ENCODE peak calls at places on chromosomes 1 and 21, in ten cellular contexts. Y is prostate gland, S is tibial artery, P is psoas muscle, U is OCI-LY7, Q is mammary epithelial cell, D is Karpas-422, E is mucosa of descending colon, V is lower lobe of right lung, R is uterus. B is an unnamed sample. For H3K36me3, the result is how much of the 10 kb centered on the place peaks cover.

GRCh38 chr1:177490240-177490639 is 319.5 kb downstream of the BRINP2 start:
- DNase-seq in V (no peak), Q (no peak), D (no peak), P (no peak), Y (no peak), R (no peak), E (no peak), S (no peak), U (no peak), B (no peak)

GRCh38 chr1:208369658-208370057 is 125.5 kb upstream of the PLXNA2 start:
- DNase-seq in V (no peak), D (no peak), E (no peak), Q (no peak), U (no peak), Y (no peak), S (no peak), R (no peak), P (no peak), B (no peak)

GRCh38 chr1:226649780-226650179 is 89.3 kb downstream of the ITPKB start:
- DNase-seq in S (no peak), V (peak), Y (no peak), D (peak), P (peak), U (peak), Q (no peak), E (no peak), R (no peak), B (no peak)

GRCh38 chr1:67190410-67190809 is 24.2 kb downstream of the IL23R start:
- DNase-seq in E (no peak), D (no peak), V (no peak), Y (no peak), R (no peak), S (no peak), Q (no peak), P (no peak), U (no peak), B (no peak)

GRCh38 chr1:150563340-150564038 is 14.3 kb downstream of the ADAMTSL4 start:
- DNase-seq in R (peak), U (peak), Q (peak), Y (peak), P (no peak), V (peak), S (no peak), E (peak), D (peak), B (peak)

GRCh38 chr1:245079021-245079609 is 75.7 kb upstream of the KIF26B start:
- DNase-seq in P (no peak), D (peak), S (no peak), Y (no peak), R (no peak), U (peak), Q (peak), V (no peak), E (no peak), B (no peak)

GRCh38 chr21:46128106-46128982 is 27.0 kb downstream of the FTCD start:
- DNase-seq in R (peak), V (peak), P (peak), D (no peak), S (peak), E (peak), Q (no peak), Y (no peak), U (no peak), B (no peak)

GRCh38 chr1:165408518-165408917 is 36.4 kb downstream of the RXRG start:
- DNase-seq in E (no peak), V (no peak), U (no peak), Y (no peak), D (peak), P (no peak), S (no peak), R (no peak), Q (peak), B (peak)

GRCh38 chr21:28769683-28770082 is 223.0 kb downstream of the LTN1 start:
- DNase-seq in D (no peak), Y (no peak), P (no peak), V (no peak), Q (no peak), R (no peak), S (no peak), E (no peak), U (no peak), B (no peak)

GRCh38 chr1:69029649-69030048 is 532.8 kb upstream of the DEPDC1 start:
- DNase-seq in P (no peak), D (no peak), S (no peak), V (no peak), E (no peak), Y (no peak), Q (no peak), R (no peak), U (no peak), B (no peak)

GRCh38 chr1:225644666-225645065 is 8.3 kb downstream of the ENAH start:
- DNase-seq in Q (no peak), U (no peak), V (no peak), Y (no peak), P (no peak), D (no peak), S (no peak), E (no peak), R (no peak), B (no peak)

GRCh38 chr1:172883844-172884243 is 166.9 kb downstream of the TNFSF18 start:
- DNase-seq in D (no peak), P (no peak), U (no peak), R (no peak), V (no peak), Q (no peak), Y (no peak), S (no peak), E (no peak), B (no peak)

GRCh38 chr1:94539496-94539895 is 2.1 kb downstream of the F3 start:
- DNase-seq in Y (no peak), S (peak), R (no peak), Q (peak), U (no peak), V (no peak), E (no peak), D (no peak), P (no peak), B (peak)

GRCh38 chr1:28401760-28402159 is 32.2 kb downstream of the PHACTR4 start:
- DNase-seq in R (no peak), Y (no peak), V (no peak), S (no peak), E (no peak), D (no peak), P (no peak), U (no peak), Q (no peak), B (no peak)

GRCh38 chr1:119290297-119290696 is 78.3 kb upstream of the HAO2 start:
- DNase-seq in U (no peak), Q (peak), V (no peak), S (no peak), D (no peak), E (no peak), P (no peak), R (no peak), Y (no peak), B (no peak)

GRCh38 chr1:119294728-119295127 is 73.9 kb upstream of the HAO2 start:
- DNase-seq in U (peak), S (no peak), E (no peak), V (no peak), Y (no peak), P (no peak), Q (no peak), R (no peak), D (no peak), B (no peak)

GRCh38 chr1:119291611-119292206 is 76.9 kb upstream of the HAO2 start:
- DNase-seq in D (no peak), Y (no peak), R (no peak), U (no peak), P (no peak), Q (no peak), E (no peak), S (no peak), V (no peak), B (no peak)

GRCh38 chr1:119294199-119294598 is 74.4 kb upstream of the HAO2 start:
- DNase-seq in S (no peak), Q (no peak), U (no peak), R (no peak), V (no peak), Y (no peak), E (no peak), P (no peak), D (no peak), B (peak)

DNA sequence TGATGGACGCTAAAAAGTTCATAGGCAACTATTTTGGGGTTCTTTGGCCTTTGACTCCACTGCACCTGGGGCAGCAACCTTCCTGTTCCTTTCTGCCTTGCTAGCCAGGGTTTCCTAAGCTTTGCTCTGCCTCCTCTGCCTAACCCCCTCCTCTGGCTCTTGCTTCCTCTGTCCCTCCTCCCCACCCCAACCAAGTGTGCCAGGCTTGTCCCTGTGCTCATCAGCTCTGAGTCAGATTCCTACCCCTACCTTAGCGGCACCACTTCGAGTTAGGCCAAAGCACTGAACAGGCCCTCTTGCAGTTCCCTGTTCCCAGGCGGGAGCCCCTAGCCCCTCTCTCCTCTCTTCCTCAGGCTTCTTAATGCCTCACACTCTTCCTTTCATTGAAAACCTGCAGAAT is 74.8 kb upstream of the HAO2 start:
- DNase-seq in D (no peak), V (no peak), P (no peak), Q (no peak), Y (no peak), U (no peak), R (no peak), S (no peak), E (no peak), B (no peak)
- H3K36me3 ChIP-seq in D (under half), V (under half), P (under half), Q (under half), Y (under half), U (under half), R (under half), S (under half), E (under half), B (under half)

GRCh38 chr21:16541366-16541765 is 811.6 kb downstream of the USP25 start:
- DNase-seq in Y (no peak), D (no peak), Q (no peak), S (no peak), U (no peak), R (no peak), P (no peak), V (no peak), E (no peak), B (no peak)
- H3K36me3 ChIP-seq in Y (under half), D (under half), Q (under half), S (under half), U (under half), R (under half), P (under half), V (under half), E (under half), B (under half)

DNA sequence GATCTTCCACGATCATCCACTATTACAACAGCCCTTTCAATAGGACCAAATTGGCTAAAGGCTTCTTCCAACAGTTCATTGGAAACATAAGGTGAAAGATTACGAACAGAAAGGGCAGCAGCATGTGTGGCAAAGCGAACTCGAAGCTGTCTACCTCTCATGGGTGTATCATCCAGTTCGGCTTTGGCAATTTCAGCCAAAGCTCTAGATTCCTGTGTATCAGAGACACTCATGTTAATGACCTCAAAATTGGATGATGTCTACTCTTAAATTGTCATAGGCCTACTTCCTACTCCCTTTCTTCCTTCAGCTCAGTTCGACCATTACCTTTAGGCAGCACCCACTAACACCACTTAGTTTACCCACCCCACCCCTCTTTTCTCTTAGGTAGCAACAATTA is 2.2 kb downstream of the SFPQ start:
- DNase-seq in S (no peak), R (no peak), U (no peak), D (peak), V (no peak), Q (peak), E (no peak), Y (no peak), P (no peak), B (no peak)
- H3K36me3 ChIP-seq in S (half or more), R (under half), U (half or more), D (half or more), V (half or more), Q (half or more), E (under half), Y (under half), P (under half), B (under half)

GRCh38 chr1:197284972-197285371 is 16.9 kb downstream of the CRB1 start:
- DNase-seq in Y (no peak), V (no peak), P (no peak), R (no peak), E (no peak), U (no peak), S (no peak), D (no peak), Q (no peak), B (no peak)

GRCh38 chr1:197286634-197287033 is 18.6 kb downstream of the CRB1 start:
- DNase-seq in V (no peak), Y (no peak), R (no peak), P (no peak), E (no peak), D (no peak), Q (no peak), U (no peak), S (no peak), B (no peak)

GRCh38 chr1:197284325-197284724 is 16.3 kb downstream of the CRB1 start:
- DNase-seq in V (no peak), S (no peak), E (no peak), P (no peak), Y (no peak), D (no peak), R (no peak), Q (no peak), U (no peak), B (no peak)

GRCh38 chr1:197285526-197286217 is 17.6 kb downstream of the CRB1 start:
- DNase-seq in V (no peak), D (no peak), P (no peak), R (no peak), U (no peak), E (no peak), Y (no peak), S (no peak), Q (peak), B (no peak)
- H3K36me3 ChIP-seq in V (under half), D (under half), P (under half), R (under half), U (under half), E (under half), Y (under half), S (under half), Q (under half), B (under half)

GRCh38 chr1:3630161-3630611 is 5.4 kb downstream of the TPRG1L start:
- DNase-seq in R (no peak), S (no peak), U (no peak), Q (no peak), Y (no peak), V (peak), E (no peak), D (no peak), P (no peak), B (no peak)

GRCh38 chr1:3630914-3631313 is 6.1 kb downstream of the TPRG1L start:
- DNase-seq in P (no peak), E (no peak), Y (no peak), D (no peak), R (no peak), S (no peak), Q (no peak), V (no peak), U (no peak), B (no peak)

GRCh38 chr1:3631865-3632264 is 7.0 kb downstream of the TPRG1L start:
- DNase-seq in D (no peak), E (no peak), S (no peak), V (peak), U (no peak), P (no peak), Y (no peak), R (no peak), Q (no peak), B (no peak)

GRCh38 chr1:3632298-3632697 is 7.5 kb downstream of the TPRG1L start:
- DNase-seq in U (no peak), E (no peak), D (no peak), S (no peak), Q (no peak), P (no peak), R (no peak), Y (no peak), V (peak), B (no peak)

DNA sequence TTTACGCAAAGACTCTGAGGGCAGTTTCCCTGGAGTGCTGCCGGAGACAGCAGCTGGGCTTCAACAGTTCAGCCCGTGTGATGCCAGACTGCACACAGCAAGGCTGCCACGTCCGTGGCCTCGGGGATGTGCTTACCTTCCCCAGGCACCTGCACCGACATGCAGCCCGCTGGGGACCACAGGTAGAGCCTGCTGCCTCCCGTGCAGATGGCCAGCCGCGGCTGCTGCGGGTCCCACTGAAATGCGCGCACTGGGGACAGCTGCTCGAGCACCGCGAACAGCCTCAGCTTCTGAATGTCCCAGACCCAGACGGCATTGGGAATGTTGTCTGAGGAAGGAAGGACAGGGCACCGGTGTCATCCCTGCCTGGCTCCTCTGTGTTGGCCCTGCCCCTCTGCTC is 6.5 kb downstream of the TPRG1L start:
- DNase-seq in Y (no peak), U (no peak), P (no peak), V (peak), R (no peak), S (no peak), Q (no peak), E (no peak), D (no peak), B (no peak)
- H3K36me3 ChIP-seq in Y (under half), U (under half), P (under half), V (half or more), R (under half), S (half or more), Q (under half), E (under half), D (under half), B (under half)

GRCh38 chr1:41964400-41964799 is 45.7 kb upstream of the HIVEP3 start:
- DNase-seq in R (no peak), E (no peak), S (no peak), U (no peak), V (no peak), D (no peak), Y (no peak), P (no peak), Q (no peak), B (no peak)
- H3K36me3 ChIP-seq in R (under half), E (under half), S (under half), U (under half), V (under half), D (under half), Y (under half), P (under half), Q (under half), B (under half)

GRCh38 chr21:25760061-25760460 is 25.3 kb downstream of the GABPA start:
- DNase-seq in D (no peak), U (no peak), E (no peak), Q (no peak), V (no peak), Y (no peak), P (no peak), R (no peak), S (no peak), B (no peak)
- H3K36me3 ChIP-seq in D (half or more), U (half or more), E (under half), Q (under half), V (half or more), Y (under half), P (under half), R (under half), S (half or more), B (under half)

DNA sequence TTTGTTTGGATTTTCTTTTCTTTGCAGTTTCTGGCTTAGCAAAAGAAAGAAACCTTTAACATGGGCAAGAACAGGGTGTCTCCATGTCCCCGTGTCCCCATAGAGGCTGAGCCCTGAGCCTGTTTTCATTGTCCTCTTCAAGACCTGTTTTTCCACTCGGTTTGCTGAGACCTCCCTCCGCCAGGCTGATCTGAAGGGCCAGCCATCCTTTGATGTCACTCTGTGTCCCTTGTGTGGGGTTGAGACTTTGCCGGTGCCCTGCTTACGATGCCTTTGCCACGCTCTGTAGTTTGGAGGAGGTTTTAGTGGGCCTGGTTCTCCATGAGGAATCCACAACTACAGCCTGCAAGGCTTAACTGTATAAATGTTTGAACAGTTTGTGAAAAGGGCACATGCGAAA is 23.8 kb downstream of the IFNGR2 start:
- DNase-seq in E (no peak), P (no peak), V (no peak), S (no peak), D (no peak), Q (no peak), Y (no peak), R (no peak), U (no peak), B (no peak)
- H3K36me3 ChIP-seq in E (under half), P (under half), V (half or more), S (half or more), D (under half), Q (under half), Y (under half), R (under half), U (half or more), B (under half)